ENCODE peak calls at places on chromosomes 4 and X, in eight cellular contexts. H is astrocyte of the cerebellum; F is CD8-positive, alpha-beta T cell; P is GM20000; U is pancreas; D is type B pancreatic cell; G is kidney epithelial cell; V is progenitor cell of endocrine pancreas. X is an unnamed sample.

GRCh38 chrX:35842657-35843056 is 44.5 kb downstream of the MAGEB16 start:
- DNase-seq in U (no peak), V (no peak), P (no peak), G (no peak), D (no peak), F (no peak), H (no peak), X (no peak)

GRCh38 chrX:19544693-19545305 is 29.5 kb upstream of the MAP3K15 start:
- DNase-seq in G (no peak), P (peak), F (peak), U (no peak), H (peak), D (no peak), V (no peak), X (no peak)

GRCh38 chr4:182449960-182450359 is 206.8 kb downstream of the TENM3 start:
- DNase-seq in D (no peak), U (no peak), F (no peak), P (no peak), H (no peak), G (no peak), V (no peak), X (no peak)

GRCh38 chr4:184506527-184507121 is 32.3 kb upstream of the IRF2 start:
- DNase-seq in P (peak), G (no peak), U (no peak), F (peak), D (no peak), H (no peak), V (no peak), X (no peak)

GRCh38 chr4:47662975-47663374 is 174.9 kb downstream of the CORIN start:
- DNase-seq in V (no peak), U (no peak), G (no peak), D (no peak), H (no peak), F (peak), P (no peak), X (no peak)

GRCh38 chr4:151948351-151949016 is 187.7 kb upstream of the GATB start:
- DNase-seq in U (no peak), G (no peak), P (no peak), D (no peak), V (no peak), F (no peak), H (no peak), X (no peak)

GRCh38 chr4:138910201-138910913 is 105.2 kb upstream of the NOCT start:
- DNase-seq in V (no peak), F (no peak), D (no peak), H (no peak), P (no peak), U (no peak), G (peak), X (peak)

GRCh38 chr4:150342945-150343344 is 239.0 kb upstream of the MAB21L2 start:
- DNase-seq in U (no peak), F (no peak), G (no peak), D (no peak), V (no peak), P (no peak), H (no peak), X (no peak)

GRCh38 chr4:32884198-32884597 is 2164.0 kb downstream of the PCDH7 start:
- DNase-seq in H (no peak), G (no peak), P (no peak), U (no peak), V (no peak), F (no peak), D (no peak), X (no peak)

GRCh38 chr4:86366920-86367319 is 7.1 kb upstream of the MAPK10 start:
- DNase-seq in G (no peak), H (no peak), V (no peak), F (no peak), D (no peak), U (no peak), P (no peak), X (no peak)

GRCh38 chr4:98997176-98997575 is 1.7 kb downstream of the METAP1 start:
- DNase-seq in F (no peak), H (no peak), P (no peak), D (no peak), V (no peak), U (no peak), G (no peak), X (no peak)

GRCh38 chr4:68520985-68521384 is 55.1 kb downstream of the UGT2B17 start:
- DNase-seq in U (no peak), G (no peak), F (no peak), V (no peak), D (no peak), P (no peak), H (no peak), X (no peak)

GRCh38 chrX:38206542-38206941 is 14.1 kb downstream of the SRPX start:
- DNase-seq in P (no peak), V (no peak), G (no peak), F (no peak), H (no peak), U (no peak), D (no peak), X (no peak)

GRCh38 chr4:105994841-105995240 is 99.6 kb downstream of the NPNT start:
- DNase-seq in U (no peak), G (no peak), F (no peak), D (no peak), H (no peak), P (no peak), V (no peak), X (no peak)

GRCh38 chrX:125203737-125204578 is 115.7 kb upstream of the TEX13C start:
- DNase-seq in V (peak), H (peak), U (peak), G (peak), P (no peak), F (no peak), D (peak), X (no peak)

GRCh38 chr4:6999172-7000086 is 43.7 kb upstream of the TADA2B start:
- DNase-seq in P (no peak), F (no peak), V (no peak), U (no peak), H (no peak), G (no peak), D (no peak), X (no peak)

GRCh38 chrX:121256653-121257052 is 209.2 kb downstream of the GLUD2 start:
- DNase-seq in H (no peak), V (no peak), G (no peak), D (no peak), F (no peak), U (no peak), P (no peak), X (no peak)

GRCh38 chr4:124940387-124940786 is 227.9 kb upstream of the ANKRD50 start:
- DNase-seq in P (no peak), U (no peak), D (no peak), F (no peak), H (peak), V (no peak), G (peak), X (peak)

GRCh38 chrX:151227637-151228036 is 51.3 kb downstream of the GPR50 start:
- DNase-seq in V (peak), G (no peak), U (peak), D (no peak), P (no peak), F (no peak), H (no peak), X (no peak)

GRCh38 chr4:138090145-138090917 is 151.8 kb downstream of the SLC7A11 start:
- DNase-seq in F (no peak), U (no peak), G (peak), P (peak), D (no peak), H (peak), V (peak), X (peak)

GRCh38 chrX:72340046-72340445 is 34.3 kb upstream of the CITED1 start:
- DNase-seq in U (no peak), F (no peak), G (no peak), H (no peak), P (no peak), V (no peak), D (no peak), X (no peak)

GRCh38 chr4:7264694-7265093 is 72.4 kb downstream of the SORCS2 start:
- DNase-seq in G (no peak), U (no peak), F (no peak), H (no peak), D (no peak), V (no peak), P (no peak), X (no peak)

GRCh38 chrX:129731228-129731627 is 7.6 kb upstream of the XPNPEP2 start:
- DNase-seq in U (no peak), H (no peak), V (no peak), G (no peak), F (no peak), P (no peak), D (no peak), X (no peak)

DNA sequence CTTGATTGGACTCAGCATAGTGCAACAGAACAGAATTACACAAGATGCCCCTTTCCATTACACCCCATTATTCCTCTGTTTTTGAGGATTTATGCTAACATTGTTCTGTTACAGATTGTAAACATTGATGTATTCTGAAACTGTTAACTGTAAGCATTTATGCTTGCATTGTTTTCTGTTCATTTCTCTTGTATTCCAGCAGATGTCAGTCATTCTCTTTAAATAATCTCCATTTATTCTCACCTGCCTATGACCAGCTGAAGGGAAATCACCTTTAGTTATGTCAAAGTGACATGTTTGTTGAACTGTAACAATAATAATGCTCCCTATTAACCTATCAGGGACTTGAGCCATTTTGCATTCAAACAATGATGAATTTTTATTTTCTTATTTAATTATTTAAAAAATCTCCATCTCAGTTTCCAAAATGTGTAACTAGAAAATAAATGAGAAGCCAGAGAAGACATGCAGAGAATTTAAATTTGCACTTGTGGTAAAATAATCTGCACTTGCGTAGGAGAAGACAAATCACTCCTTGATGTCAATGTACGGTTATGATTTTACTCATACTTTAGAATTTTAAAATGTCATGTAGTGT is 58.0 kb downstream of the SPCS3 start:
- DNase-seq in U (no peak), F (no peak), D (no peak), G (no peak), H (no peak), V (no peak), P (peak), X (no peak)
- TF ChIP-seq CTCF in U (no peak), F (no peak), D (peak), G (peak), H (peak), V (peak), P (peak), X (peak)

DNA sequence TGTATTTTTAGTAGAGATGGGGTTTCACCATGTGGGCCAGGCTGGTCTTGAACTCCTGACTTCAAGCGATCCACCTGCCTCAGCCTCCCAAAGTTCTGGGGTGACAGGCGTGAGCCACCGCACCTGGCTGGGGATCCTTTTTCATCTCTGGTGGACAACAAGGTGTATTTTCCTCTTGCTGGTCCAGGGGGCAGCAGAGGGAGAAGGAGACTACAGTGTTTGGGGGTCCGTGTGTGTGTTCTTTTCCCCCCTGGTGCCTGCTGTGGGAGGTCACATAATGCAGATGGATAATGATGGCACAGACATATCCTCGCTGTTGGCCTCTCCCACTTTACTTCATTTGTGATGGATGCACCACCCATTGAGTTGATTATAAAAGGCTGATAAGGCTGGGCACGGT is 39.0 kb upstream of the CD99 start:
- DNase-seq in D (no peak), P (no peak), F (no peak), H (no peak), G (no peak), V (no peak), U (no peak), X (no peak)
- TF ChIP-seq CTCF in D (peak), P (no peak), F (no peak), H (no peak), G (no peak), V (peak), U (no peak), X (peak)

DNA sequence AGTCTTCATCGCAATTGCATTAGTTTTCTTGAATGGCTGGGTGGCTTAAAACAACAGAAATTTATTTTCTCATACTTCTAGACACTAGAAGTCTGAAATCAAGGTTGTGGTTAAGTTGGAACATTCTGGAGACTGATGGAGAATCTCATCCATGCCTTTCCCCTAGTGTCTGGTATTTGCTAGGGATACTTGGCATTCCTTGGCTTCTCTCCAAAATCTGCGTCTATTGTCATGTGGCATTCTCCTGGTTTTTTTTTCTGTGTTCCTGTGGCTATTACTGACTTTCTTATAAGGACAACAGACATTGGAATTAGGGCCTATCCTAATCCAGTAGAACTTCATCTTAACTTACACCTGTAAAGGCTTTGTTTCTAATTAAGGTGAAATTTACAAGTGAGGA is 272.8 kb upstream of the EPHA5 start:
- DNase-seq in G (peak), U (no peak), P (no peak), V (no peak), D (no peak), F (no peak), H (peak), X (no peak)
- TF ChIP-seq CTCF in G (peak), U (no peak), P (no peak), V (no peak), D (peak), F (no peak), H (peak), X (no peak)

GRCh38 chr4:78309352-78309751 is 242.2 kb upstream of the ANXA3 start:
- DNase-seq in P (no peak), V (no peak), F (no peak), H (no peak), G (no peak), D (no peak), U (no peak), X (no peak)

GRCh38 chr4:78310732-78311100 is 240.9 kb upstream of the ANXA3 start:
- DNase-seq in G (no peak), H (no peak), P (no peak), F (no peak), V (no peak), U (no peak), D (no peak), X (no peak)

GRCh38 chr4:78310056-78310731 is 241.4 kb upstream of the ANXA3 start:
- DNase-seq in H (no peak), V (no peak), G (no peak), D (no peak), F (no peak), U (no peak), P (no peak), X (no peak)

GRCh38 chr4:78312989-78313753 is 238.4 kb upstream of the ANXA3 start:
- DNase-seq in V (no peak), D (no peak), H (no peak), U (no peak), F (no peak), G (no peak), P (no peak), X (no peak)

GRCh38 chr4:78311306-78311705 is 240.3 kb upstream of the ANXA3 start:
- DNase-seq in D (no peak), G (no peak), F (no peak), V (no peak), H (no peak), P (no peak), U (no peak), X (no peak)
- TF ChIP-seq CTCF in D (no peak), G (no peak), F (no peak), V (no peak), H (no peak), P (no peak), U (no peak), X (no peak)

GRCh38 chr4:38832624-38833528 is 23.7 kb downstream of the TLR6 start:
- DNase-seq in G (no peak), F (no peak), U (no peak), H (no peak), V (no peak), D (no peak), P (no peak), X (no peak)
- TF ChIP-seq CTCF in G (no peak), F (no peak), U (no peak), H (no peak), V (peak), D (peak), P (no peak), X (no peak)